ENCODE peak calls at places on chromosome 12, in six cellular contexts. One of them, this sample, is unnamed.

GRCh38 chr12:13248956-13249355 is 52.4 kb downstream of the EMP1 start:
- DNase-seq in IMR-90: no peak
- DNase-seq in small intestine: no peak
- DNase-seq in aorta: no peak
- DNase-seq in neural progenitor cell: no peak
- DNase-seq in NT2/D1: no peak
- DNase-seq in this sample: no peak

GRCh38 chr12:55929306-55929791 is 1.6 kb upstream of the DGKA start:
- DNase-seq in neural progenitor cell: no peak
- DNase-seq in small intestine: peak; percentile 70
- DNase-seq in aorta: peak; percentile 55
- DNase-seq in NT2/D1: no peak
- DNase-seq in IMR-90: no peak
- DNase-seq in this sample: peak; percentile 58

GRCh38 chr12:1797991-1798733 is 22.2 kb upstream of the LRTM2 start:
- DNase-seq in neural progenitor cell: no peak
- DNase-seq in aorta: no peak
- DNase-seq in NT2/D1: no peak
- DNase-seq in IMR-90: no peak
- DNase-seq in small intestine: no peak
- DNase-seq in this sample: no peak

GRCh38 chr12:117412465-117413190 is 51.2 kb upstream of the NOS1 start:
- DNase-seq in small intestine: no peak
- DNase-seq in neural progenitor cell: no peak
- DNase-seq in aorta: no peak
- DNase-seq in NT2/D1: no peak
- DNase-seq in IMR-90: no peak
- DNase-seq in this sample: no peak

GRCh38 chr12:58961166-58961565 is 40.9 kb upstream of the LRIG3 start:
- DNase-seq in NT2/D1: no peak
- DNase-seq in aorta: no peak
- DNase-seq in neural progenitor cell: peak; percentile 20
- DNase-seq in IMR-90: peak; percentile 4
- DNase-seq in small intestine: no peak
- DNase-seq in this sample: no peak

GRCh38 chr12:54222609-54223008 is 33.8 kb upstream of the SMUG1 start:
- DNase-seq in IMR-90: peak; percentile 98
- DNase-seq in aorta: no peak
- DNase-seq in neural progenitor cell: no peak
- DNase-seq in small intestine: no peak
- DNase-seq in NT2/D1: no peak
- DNase-seq in this sample: no peak

GRCh38 chr12:47797432-47797831 is 22.3 kb downstream of the HDAC7 start:
- DNase-seq in small intestine: no peak
- DNase-seq in neural progenitor cell: peak; percentile 54
- DNase-seq in aorta: no peak
- DNase-seq in IMR-90: no peak
- DNase-seq in NT2/D1: no peak
- DNase-seq in this sample: no peak

GRCh38 chr12:111359231-111359913 is 9.5 kb downstream of the PHETA1 start:
- DNase-seq in neural progenitor cell: no peak
- DNase-seq in small intestine: peak; percentile 10
- DNase-seq in aorta: peak; percentile 74
- DNase-seq in IMR-90: no peak
- DNase-seq in NT2/D1: no peak
- DNase-seq in this sample: no peak

GRCh38 chr12:16605666-16606116 is 271 bp downstream of the LMO3 start:
- DNase-seq in neural progenitor cell: peak; percentile 46
- DNase-seq in IMR-90: peak; percentile 12
- DNase-seq in small intestine: no peak
- DNase-seq in NT2/D1: no peak
- DNase-seq in aorta: no peak
- DNase-seq in this sample: no peak

GRCh38 chr12:82174936-82175335 is 183.3 kb downstream of the CCDC59 start:
- DNase-seq in NT2/D1: no peak
- DNase-seq in small intestine: peak; percentile 42
- DNase-seq in aorta: no peak
- DNase-seq in neural progenitor cell: peak; percentile 6
- DNase-seq in IMR-90: no peak
- DNase-seq in this sample: no peak

GRCh38 chr12:46572644-46573630 is 200.4 kb upstream of the SLC38A2 start:
- DNase-seq in small intestine: no peak
- DNase-seq in aorta: no peak
- DNase-seq in neural progenitor cell: no peak
- DNase-seq in IMR-90: no peak
- DNase-seq in NT2/D1: no peak
- DNase-seq in this sample: no peak

GRCh38 chr12:110888256-110888991 is 32.0 kb downstream of the MYL2 start:
- DNase-seq in aorta: no peak
- DNase-seq in small intestine: no peak
- DNase-seq in IMR-90: no peak
- DNase-seq in NT2/D1: no peak
- DNase-seq in neural progenitor cell: no peak
- DNase-seq in this sample: no peak

GRCh38 chr12:21717756-21718155 is 56.8 kb downstream of the KCNJ8 start:
- DNase-seq in neural progenitor cell: no peak
- DNase-seq in IMR-90: no peak
- DNase-seq in aorta: no peak
- DNase-seq in NT2/D1: no peak
- DNase-seq in small intestine: no peak
- DNase-seq in this sample: no peak

GRCh38 chr12:42296503-42297109 is 29.3 kb downstream of the ZCRB1 start:
- DNase-seq in small intestine: peak; percentile 17
- DNase-seq in NT2/D1: peak; percentile 57
- DNase-seq in aorta: no peak
- DNase-seq in neural progenitor cell: peak; percentile 17
- DNase-seq in IMR-90: no peak
- DNase-seq in this sample: no peak

GRCh38 chr12:108400481-108400880 is 61.4 kb upstream of the CMKLR1 start:
- DNase-seq in NT2/D1: no peak
- DNase-seq in IMR-90: no peak
- DNase-seq in neural progenitor cell: no peak
- DNase-seq in small intestine: no peak
- DNase-seq in aorta: no peak
- DNase-seq in this sample: no peak

GRCh38 chr12:24911284-24911791 is 37.6 kb downstream of the BCAT1 start:
- DNase-seq in neural progenitor cell: no peak
- DNase-seq in IMR-90: peak; percentile 98
- DNase-seq in NT2/D1: no peak
- DNase-seq in small intestine: peak; percentile 7
- DNase-seq in aorta: no peak
- DNase-seq in this sample: no peak

GRCh38 chr12:68529466-68529865 is 81.2 kb upstream of the RAP1B start:
- DNase-seq in NT2/D1: no peak
- DNase-seq in IMR-90: no peak
- DNase-seq in neural progenitor cell: no peak
- DNase-seq in aorta: no peak
- DNase-seq in small intestine: no peak
- DNase-seq in this sample: no peak

GRCh38 chr12:643478-644292 is 19.6 kb downstream of the NINJ2 start:
- DNase-seq in aorta: no peak
- DNase-seq in NT2/D1: no peak
- DNase-seq in neural progenitor cell: no peak
- DNase-seq in small intestine: peak; percentile 37
- DNase-seq in IMR-90: no peak
- DNase-seq in this sample: peak; percentile 56

GRCh38 chr12:49059385-49060232 is 985 bp downstream of the KMT2D start:
- DNase-seq in small intestine: peak; percentile 38
- DNase-seq in aorta: no peak
- DNase-seq in neural progenitor cell: peak; percentile 76
- DNase-seq in IMR-90: no peak
- DNase-seq in NT2/D1: no peak
- DNase-seq in this sample: peak; percentile 43

GRCh38 chr12:47032644-47033043 is 46.8 kb upstream of the PCED1B start:
- DNase-seq in NT2/D1: peak; percentile 27
- DNase-seq in small intestine: peak; percentile 37
- DNase-seq in IMR-90: peak; percentile 77
- DNase-seq in aorta: no peak
- DNase-seq in neural progenitor cell: peak; percentile 59
- DNase-seq in this sample: no peak

GRCh38 chr12:75526655-75527511 is 15.5 kb upstream of the KRR1 start:
- DNase-seq in small intestine: peak; percentile 55
- DNase-seq in neural progenitor cell: peak; percentile 55
- DNase-seq in IMR-90: peak; percentile 84
- DNase-seq in NT2/D1: peak; percentile 43
- DNase-seq in aorta: no peak
- DNase-seq in this sample: no peak

GRCh38 chr12:68012712-68013111 is 23.5 kb downstream of the IFNG-AS1 start:
- DNase-seq in aorta: no peak
- DNase-seq in neural progenitor cell: no peak
- DNase-seq in small intestine: no peak
- DNase-seq in IMR-90: no peak
- DNase-seq in NT2/D1: no peak
- DNase-seq in this sample: no peak

GRCh38 chr12:66314278-66314677 is 12.0 kb downstream of the HELB start:
- DNase-seq in IMR-90: no peak
- DNase-seq in neural progenitor cell: no peak
- DNase-seq in NT2/D1: no peak
- DNase-seq in small intestine: no peak
- DNase-seq in aorta: no peak
- DNase-seq in this sample: no peak

GRCh38 chr12:130555628-130556485 is 160.2 kb downstream of the RIMBP2 start:
- DNase-seq in IMR-90: no peak
- DNase-seq in neural progenitor cell: no peak
- DNase-seq in aorta: no peak
- DNase-seq in small intestine: peak; percentile 69
- DNase-seq in NT2/D1: no peak
- DNase-seq in this sample: peak; percentile 28

GRCh38 chr12:107461222-107461980 is 224.2 kb upstream of the PWP1 start:
- DNase-seq in small intestine: no peak
- DNase-seq in neural progenitor cell: no peak
- DNase-seq in IMR-90: peak; percentile 91
- DNase-seq in aorta: peak; percentile 51
- DNase-seq in NT2/D1: no peak
- DNase-seq in this sample: no peak

GRCh38 chr12:49244161-49244560 is 20.7 kb upstream of the TUBA1C start:
- DNase-seq in NT2/D1: no peak
- DNase-seq in neural progenitor cell: no peak
- DNase-seq in small intestine: no peak
- DNase-seq in aorta: no peak
- DNase-seq in IMR-90: peak; percentile 82
- DNase-seq in this sample: no peak

GRCh38 chr12:111773801-111774551 is 7.2 kb downstream of the ALDH2 start:
- DNase-seq in NT2/D1: no peak
- DNase-seq in small intestine: peak; percentile 91
- DNase-seq in aorta: peak; percentile 83
- DNase-seq in IMR-90: peak; percentile 97
- DNase-seq in neural progenitor cell: peak; percentile 37
- DNase-seq in this sample: peak; percentile 89

GRCh38 chr12:67752226-67752732 is 103.7 kb downstream of the DYRK2 start:
- DNase-seq in NT2/D1: no peak
- DNase-seq in neural progenitor cell: no peak
- DNase-seq in aorta: no peak
- DNase-seq in IMR-90: peak; percentile 58
- DNase-seq in small intestine: no peak
- DNase-seq in this sample: no peak

GRCh38 chr12:40889329-40889728 is 197.1 kb downstream of the CNTN1 start:
- DNase-seq in NT2/D1: no peak
- DNase-seq in aorta: no peak
- DNase-seq in small intestine: no peak
- DNase-seq in IMR-90: no peak
- DNase-seq in neural progenitor cell: no peak
- DNase-seq in this sample: no peak
- H3K4me1 ChIP-seq in NT2/D1: no peaks in the 10 kb centered on the region
- H3K4me1 ChIP-seq in aorta: no peaks in the 10 kb centered on the region
- H3K4me1 ChIP-seq in small intestine: no peaks in the 10 kb centered on the region
- H3K4me1 ChIP-seq in IMR-90: no peaks in the 10 kb centered on the region
- H3K4me1 ChIP-seq in neural progenitor cell: no peaks in the 10 kb centered on the region
- H3K4me1 ChIP-seq in this sample: no peaks in the 10 kb centered on the region

DNA sequence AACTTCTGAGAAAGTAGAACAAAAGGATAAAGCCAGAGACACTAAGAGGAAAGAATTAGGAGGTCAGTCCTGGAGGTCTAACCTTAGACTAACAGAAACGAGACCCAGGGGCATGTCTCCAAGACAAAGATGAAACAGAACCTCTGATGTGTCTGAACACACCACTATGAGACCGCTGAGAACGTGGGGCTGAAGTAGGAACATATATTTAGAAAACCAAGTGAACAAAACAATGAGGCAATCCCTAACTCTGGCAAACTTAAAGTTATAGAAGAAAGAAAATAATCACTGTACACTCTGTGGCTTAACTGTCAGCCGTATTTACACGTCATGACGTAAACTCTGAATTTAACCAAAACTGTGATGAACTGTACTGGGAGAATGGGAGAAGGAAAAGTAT is 17.9 kb downstream of the KCTD10 start:
- DNase-seq in NT2/D1: no peak
- DNase-seq in IMR-90: peak; percentile 89
- DNase-seq in aorta: no peak
- DNase-seq in small intestine: no peak
- DNase-seq in neural progenitor cell: no peak
- DNase-seq in this sample: no peak
- H3K4me1 ChIP-seq in NT2/D1: peaks cover 34% of the 10 kb centered on the region
- H3K4me1 ChIP-seq in IMR-90: peaks cover 49% of the 10 kb centered on the region
- H3K4me1 ChIP-seq in aorta: peaks cover 18% of the 10 kb centered on the region
- H3K4me1 ChIP-seq in small intestine: no peaks in the 10 kb centered on the region
- H3K4me1 ChIP-seq in neural progenitor cell: peaks cover 40% of the 10 kb centered on the region
- H3K4me1 ChIP-seq in this sample: peaks cover 21% of the 10 kb centered on the region

DNA sequence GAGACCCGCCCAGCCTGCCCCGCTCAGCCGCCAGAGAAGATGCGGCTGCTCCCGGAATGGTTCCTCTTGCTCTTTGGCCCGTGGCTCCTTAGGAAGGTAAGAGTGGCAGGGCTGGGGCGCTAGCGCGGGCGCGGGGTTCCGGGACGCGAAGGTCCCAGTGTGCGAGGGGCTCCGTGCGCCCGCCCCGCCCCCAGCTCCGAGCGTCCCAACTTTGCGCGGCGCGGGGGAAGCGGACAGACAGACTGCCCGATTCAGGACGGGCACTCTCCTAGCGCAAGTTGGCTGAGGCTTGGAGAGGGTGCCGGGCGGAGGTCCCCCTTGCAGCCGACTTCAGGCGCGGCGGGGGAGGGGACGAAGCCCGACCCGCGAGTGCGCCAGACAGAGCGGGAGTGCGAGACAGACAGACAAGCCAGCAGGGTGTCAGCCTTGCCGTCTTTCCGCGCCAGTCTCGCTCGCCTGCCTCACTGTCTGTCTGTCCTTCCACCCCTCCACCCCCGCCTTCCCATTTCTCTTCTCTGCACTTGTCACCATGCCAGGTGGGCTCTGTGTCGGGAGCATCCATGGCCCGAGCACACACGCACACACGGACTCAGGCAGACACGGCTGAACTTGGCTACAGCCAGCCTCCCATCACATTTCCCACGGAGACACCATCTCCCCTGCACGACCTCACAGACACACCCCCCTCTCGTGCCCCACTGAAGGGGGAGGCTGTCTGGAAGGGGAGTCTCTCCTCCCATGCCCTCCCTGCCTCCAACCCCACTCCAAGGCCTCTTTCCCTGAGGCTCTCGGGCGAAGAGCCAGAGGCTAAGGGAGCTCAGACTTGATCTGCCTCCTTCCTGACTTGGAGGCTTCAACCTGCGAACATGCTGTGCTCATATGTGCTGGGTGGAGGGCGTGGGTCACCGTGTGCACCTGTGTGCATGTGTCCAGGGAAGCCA is 607 bp downstream of the NXPH4 start:
- DNase-seq in aorta: no peak
- DNase-seq in neural progenitor cell: no peak
- DNase-seq in NT2/D1: no peak
- DNase-seq in IMR-90: no peak
- DNase-seq in small intestine: no peak
- DNase-seq in this sample: no peak
- H3K4me1 ChIP-seq in aorta: no peaks in the 10 kb centered on the region
- H3K4me1 ChIP-seq in neural progenitor cell: peaks cover 66% of the 10 kb centered on the region
- H3K4me1 ChIP-seq in NT2/D1: peaks cover 53% of the 10 kb centered on the region
- H3K4me1 ChIP-seq in IMR-90: peaks cover 7% of the 10 kb centered on the region
- H3K4me1 ChIP-seq in small intestine: no peaks in the 10 kb centered on the region
- H3K4me1 ChIP-seq in this sample: peaks cover 15% of the 10 kb centered on the region

GRCh38 chr12:104624529-104624928 is 167.8 kb downstream of the CHST11 start:
- DNase-seq in NT2/D1: no peak
- DNase-seq in small intestine: no peak
- DNase-seq in aorta: no peak
- DNase-seq in neural progenitor cell: no peak
- DNase-seq in IMR-90: no peak
- DNase-seq in this sample: no peak
- H3K4me1 ChIP-seq in NT2/D1: peaks cover 5% of the 10 kb centered on the region
- H3K4me1 ChIP-seq in small intestine: peaks cover 2% of the 10 kb centered on the region
- H3K4me1 ChIP-seq in aorta: no peaks in the 10 kb centered on the region
- H3K4me1 ChIP-seq in neural progenitor cell: peaks cover 24% of the 10 kb centered on the region
- H3K4me1 ChIP-seq in IMR-90: no peaks in the 10 kb centered on the region
- H3K4me1 ChIP-seq in this sample: no peaks in the 10 kb centered on the region

This sample was measured in colonic mucosa.